ENCODE peak calls at places on chromosome 6, in six cellular contexts. B is endothelial cell of umbilical vein, L is A549, G is GM12878, I is HepG2, X is K562. H is an unnamed sample.
A peak's percentile ranks its signal among the peaks of the same experiment; 100 is the strongest.

GRCh38 chr6:162478191-162478642 is 249.3 kb downstream of the PRKN start:
- DNase-seq in I (peak; percentile 13), L (no peak), G (peak; percentile 33), X (no peak), B (no peak), H (no peak)

GRCh38 chr6:145529582-145529981 is 205.7 kb downstream of the EPM2A start:
- DNase-seq in L (no peak), G (no peak), X (no peak), B (no peak), I (no peak), H (no peak)

GRCh38 chr6:54291738-54292137 is 16.5 kb upstream of the TINAG start:
- DNase-seq in I (no peak), B (peak; percentile 81), X (no peak), G (peak; percentile 25), L (no peak), H (no peak)

GRCh38 chr6:36650848-36651247 is 27.7 kb upstream of the CDKN1A start:
- DNase-seq in L (no peak), G (peak; percentile 69), X (no peak), I (peak; percentile 59), B (peak; percentile 22), H (peak; percentile 82)

GRCh38 chr6:81331526-81331925 is 421.0 kb downstream of the TENT5A start:
- DNase-seq in B (no peak), I (no peak), X (no peak), G (no peak), L (no peak), H (no peak)

GRCh38 chr6:44925100-44925739 is 402.9 kb upstream of the RUNX2 start:
- DNase-seq in G (peak; percentile 13), I (peak; percentile 44), X (peak; percentile 55), B (peak; percentile 59), L (peak; percentile 25), H (peak; percentile 20)

GRCh38 chr6:19024737-19025136 is 637.6 kb downstream of the RNF144B start:
- DNase-seq in B (no peak), X (no peak), G (no peak), I (peak; percentile 30), L (peak; percentile 34), H (peak; percentile 45)

GRCh38 chr6:118706702-118707101 is 55.3 kb upstream of the CEP85L start:
- DNase-seq in X (no peak), I (no peak), B (no peak), G (no peak), L (no peak), H (no peak)

GRCh38 chr6:37615564-37616340 is 81.9 kb downstream of the MDGA1 start:
- DNase-seq in G (no peak), I (no peak), L (no peak), B (no peak), X (peak; percentile 73), H (peak; percentile 65)

GRCh38 chr6:53103993-53104675 is 38.9 kb downstream of the FBXO9 start:
- DNase-seq in L (peak; percentile 22), B (peak; percentile 18), G (no peak), X (no peak), I (peak; percentile 74), H (peak; percentile 34)

GRCh38 chr6:46011241-46012085 is 4.2 kb downstream of the CLIC5 start:
- DNase-seq in I (peak; percentile 34), G (peak; percentile 71), L (no peak), B (peak; percentile 29), X (no peak), H (no peak)

GRCh38 chr6:105179244-105180065 is at the start of gene POPDC3:
- DNase-seq in I (no peak), L (peak; percentile 62), X (no peak), B (no peak), G (no peak), H (peak; percentile 59)

GRCh38 chr6:13611715-13612114 is 3.4 kb upstream of the NOL7 start:
- DNase-seq in L (no peak), X (peak; percentile 39), G (peak; percentile 21), I (no peak), B (no peak), H (no peak)

GRCh38 chr6:115514656-115515055 is 546.0 kb downstream of the FRK start:
- DNase-seq in G (no peak), L (no peak), I (no peak), X (no peak), B (no peak), H (no peak)

GRCh38 chr6:32622545-32623401 is 14.4 kb upstream of the HLA-DQA1 start:
- DNase-seq in G (peak; percentile 96), I (peak; percentile 28), L (no peak), X (no peak), B (no peak), H (peak; percentile 62)

GRCh38 chr6:53287336-53288225 is 61.2 kb downstream of the ELOVL5 start:
- DNase-seq in X (no peak), B (no peak), L (no peak), I (no peak), G (no peak), H (no peak)

GRCh38 chr6:109349419-109349987 is 32.8 kb downstream of the CD164 start:
- DNase-seq in X (peak; percentile 83), G (no peak), B (peak; percentile 55), L (peak; percentile 58), I (peak; percentile 23), H (no peak)

GRCh38 chr6:136749359-136749758 is 42.9 kb downstream of the MAP3K5 start:
- DNase-seq in B (no peak), G (no peak), I (no peak), L (no peak), X (no peak), H (no peak)

GRCh38 chr6:43964659-43965570 is 162.3 kb downstream of the MRPL14 start:
- DNase-seq in G (no peak), I (no peak), L (no peak), B (no peak), X (peak; percentile 53), H (peak; percentile 58)

GRCh38 chr6:346389-347030 is 45.0 kb upstream of the IRF4 start:
- DNase-seq in I (no peak), L (no peak), G (no peak), X (no peak), B (no peak), H (no peak)

GRCh38 chr6:1396952-1397868 is 7.8 kb downstream of the FOXF2 start:
- DNase-seq in B (peak; percentile 68), G (peak; percentile 43), X (peak; percentile 83), L (peak; percentile 66), I (peak; percentile 31), H (peak; percentile 83)

GRCh38 chr6:92989656-92990055 is 429.7 kb downstream of the EPHA7 start:
- DNase-seq in X (no peak), G (no peak), I (no peak), L (no peak), B (no peak), H (no peak)

GRCh38 chr6:169227116-169227515 is 26.5 kb downstream of the THBS2 start:
- DNase-seq in B (no peak), I (no peak), G (no peak), X (no peak), L (no peak), H (no peak)

GRCh38 chr6:37502703-37503485 is 3.2 kb upstream of the CCDC167 start:
- DNase-seq in X (no peak), I (no peak), G (no peak), L (no peak), B (no peak), H (no peak)

GRCh38 chr6:4518506-4518905 is 257.7 kb upstream of the CDYL start:
- DNase-seq in G (peak; percentile 9), L (peak; percentile 82), B (no peak), X (no peak), I (no peak), H (no peak)

GRCh38 chr6:122033564-122034181 is 365.8 kb upstream of the HSF2 start:
- DNase-seq in G (no peak), L (peak; percentile 57), X (peak; percentile 15), B (peak; percentile 69), I (peak; percentile 55), H (peak; percentile 66)

GRCh38 chr6:117265425-117266266 is at the start of gene VGLL2:
- DNase-seq in B (peak; percentile 12), X (no peak), L (no peak), G (no peak), I (peak; percentile 15), H (no peak)

DNA sequence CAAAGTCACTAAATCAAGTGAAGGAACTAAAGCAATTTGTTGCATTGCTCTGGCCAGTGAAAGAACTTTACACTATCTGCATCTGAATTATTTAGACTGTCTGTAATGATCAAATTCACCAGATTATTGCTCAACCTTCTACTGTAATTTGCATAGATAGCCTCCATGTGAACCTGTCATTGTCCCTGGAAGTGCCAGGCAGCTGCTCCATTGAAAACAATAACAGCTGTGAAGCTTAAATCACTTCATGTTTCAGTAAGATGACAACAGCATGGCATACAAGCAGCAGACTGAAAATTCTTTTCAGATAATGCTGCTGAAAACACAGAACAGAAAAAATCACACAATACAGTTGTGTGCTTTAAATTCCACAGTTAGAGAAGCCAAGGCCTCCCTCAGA is 248.9 kb downstream of the TPBG start:
- DNase-seq in X (no peak), G (no peak), L (no peak), B (no peak), I (no peak), H (no peak)
- H3K4me3 ChIP-seq in X (no peak overlapping the region), G (no peak overlapping the region), L (no peak overlapping the region), B (no peak overlapping the region), I (no peak overlapping the region), H (no peak overlapping the region)

DNA sequence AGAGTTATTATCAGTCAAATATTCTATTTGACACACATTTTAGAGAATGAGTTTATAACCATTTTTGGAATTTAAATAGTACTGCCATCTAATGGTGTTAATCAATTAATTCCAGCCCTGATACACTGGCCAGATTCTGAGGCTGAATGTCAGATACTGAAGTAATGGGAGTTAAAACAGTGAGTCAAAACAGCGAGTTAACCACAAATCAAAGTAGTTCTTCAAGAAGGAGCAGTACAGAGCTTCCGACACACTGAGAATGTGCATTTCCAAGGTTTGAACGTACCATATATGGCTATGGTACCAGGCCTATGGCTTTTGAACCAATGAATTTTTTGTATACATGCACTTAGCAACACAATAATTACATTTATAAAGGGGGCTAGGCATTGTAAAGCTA is 11.3 kb upstream of the CEP43 start:
- DNase-seq in G (no peak), B (peak; percentile 7), I (no peak), X (no peak), L (no peak), H (no peak)
- TF ChIP-seq MYC in G (no peak), B (no peak), I (no peak), X (no peak), L (no peak), H (no peak)

GRCh38 chr6:8159966-8160365 is 57.6 kb upstream of the EEF1E1 start:
- DNase-seq in L (no peak), X (no peak), G (no peak), I (no peak), B (no peak), H (no peak)
- TF ChIP-seq CTCF in L (no peak), X (no peak), G (no peak), I (no peak), B (no peak), H (no peak)

DNA sequence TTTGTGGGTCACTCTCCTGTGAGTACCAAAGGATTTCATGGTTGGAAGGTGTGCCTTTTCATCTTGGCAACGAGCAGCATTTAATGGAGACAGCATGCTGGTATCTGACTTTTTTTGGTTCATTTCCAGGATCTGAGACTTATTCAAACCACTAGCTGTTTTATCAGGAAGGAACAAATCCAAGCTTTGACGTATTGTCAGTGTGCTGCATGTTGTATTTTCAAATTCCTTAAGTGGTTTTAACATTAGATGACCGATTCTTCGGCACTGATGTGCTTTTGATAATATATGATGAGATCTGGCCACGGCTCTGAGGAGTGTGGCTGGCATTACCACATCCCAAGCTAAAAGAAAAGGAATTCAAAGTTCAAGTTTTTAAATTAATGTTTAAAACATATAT is 6.4 kb downstream of the RMND1 start:
- DNase-seq in I (no peak), L (no peak), B (peak; percentile 53), X (no peak), G (no peak), H (no peak)
- H3K4me3 ChIP-seq in I (no peak overlapping the region), L (no peak overlapping the region), B (no peak overlapping the region), X (no peak overlapping the region), G (no peak overlapping the region), H (no peak overlapping the region)